ENCODE peak calls at places on chromosomes 7 and 10, in five cellular contexts. T is spleen, Z is SK-N-MC, G is GM12891, F is K562. W is an unnamed sample.
A peak's percentile ranks its signal among the peaks of the same experiment; 100 is the strongest.

GRCh38 chr10:24963646-24964045 is 11.2 kb upstream of the PRTFDC1 start:
- DNase-seq in T (no peak), Z (no peak), G (no peak), F (no peak), W (no peak)

GRCh38 chr10:86693721-86694369 is 25.5 kb downstream of the LDB3 start:
- DNase-seq in T (no peak), Z (no peak), G (peak; percentile 56), F (peak; percentile 62), W (peak; percentile 63)

GRCh38 chr7:151925446-151926335 is 30.6 kb upstream of the GALNTL5 start:
- DNase-seq in T (peak; percentile 81), Z (no peak), G (no peak), F (peak; percentile 36), W (peak; percentile 79)

GRCh38 chr7:33143996-33144718 is 14.8 kb downstream of the BBS9 start:
- DNase-seq in T (no peak), Z (no peak), G (no peak), F (no peak), W (no peak)

GRCh38 chr10:103871006-103871405 is 15.6 kb upstream of the SH3PXD2A start:
- DNase-seq in T (no peak), Z (no peak), G (no peak), F (no peak), W (no peak)

GRCh38 chr7:110529175-110529574 is 561.8 kb upstream of the LRRN3 start:
- DNase-seq in T (no peak), Z (no peak), G (no peak), F (no peak), W (no peak)

GRCh38 chr7:51647931-51648351 is 331.3 kb upstream of the COBL start:
- DNase-seq in T (no peak), Z (no peak), G (no peak), F (no peak), W (peak; percentile 63)

GRCh38 chr7:85396676-85397075 is 209.8 kb upstream of the SEMA3D start:
- DNase-seq in T (no peak), Z (no peak), G (no peak), F (no peak), W (no peak)

GRCh38 chr10:99779335-99779734 is 3.1 kb upstream of the ABCC2 start:
- DNase-seq in T (no peak), Z (no peak), G (no peak), F (no peak), W (no peak)

GRCh38 chr7:151626422-151627115 is 106.9 kb upstream of the RHEB start:
- DNase-seq in T (no peak), Z (no peak), G (no peak), F (no peak), W (peak; percentile 61)

GRCh38 chr7:138338361-138338760 is 121.7 kb upstream of the TRIM24 start:
- DNase-seq in T (no peak), Z (no peak), G (no peak), F (no peak), W (peak; percentile 77)

GRCh38 chr7:72183835-72184234 is 228.3 kb downstream of the CALN1 start:
- DNase-seq in T (no peak), Z (no peak), G (no peak), F (peak; percentile 19), W (no peak)

GRCh38 chr7:85160223-85160622 is 26.6 kb downstream of the SEMA3D start:
- DNase-seq in T (no peak), Z (no peak), G (no peak), F (no peak), W (no peak)

GRCh38 chr10:124711145-124711544 is 33.0 kb downstream of the FAM53B start:
- DNase-seq in T (no peak), Z (no peak), G (no peak), F (peak; percentile 51), W (no peak)

GRCh38 chr7:31692451-31692850 is 5.4 kb downstream of the PPP1R17 start:
- DNase-seq in T (no peak), Z (no peak), G (no peak), F (no peak), W (no peak)

GRCh38 chr10:43940898-43941777 is 292.5 kb upstream of the ZNF32 start:
- DNase-seq in T (peak; percentile 42), Z (no peak), G (no peak), F (no peak), W (no peak)

GRCh38 chr7:3194501-3195141 is 106.4 kb upstream of the SDK1 start:
- DNase-seq in T (peak; percentile 16), Z (no peak), G (no peak), F (no peak), W (no peak)

GRCh38 chr10:8402469-8403074 is 348.1 kb downstream of the GATA3 start:
- DNase-seq in T (no peak), Z (no peak), G (no peak), F (no peak), W (no peak)

GRCh38 chr10:132994371-132994796 is 52.0 kb upstream of the CFAP46 start:
- DNase-seq in T (no peak), Z (peak; percentile 14), G (no peak), F (no peak), W (no peak)

GRCh38 chr10:47264797-47265281 is 35.2 kb upstream of the GDF10 start:
- DNase-seq in T (no peak), Z (no peak), G (no peak), F (no peak), W (no peak)

GRCh38 chr10:133421336-133422222 is 2.8 kb downstream of the SPRN start:
- DNase-seq in T (peak; percentile 74), Z (no peak), G (no peak), F (no peak), W (no peak)

GRCh38 chr10:125265579-125265955 is 105.2 kb upstream of the CTBP2 start:
- DNase-seq in T (no peak), Z (no peak), G (no peak), F (no peak), W (no peak)

GRCh38 chr10:73413108-73413527 is 740 bp downstream of the ANXA7 start:
- DNase-seq in T (no peak), Z (no peak), G (peak; percentile 39), F (peak; percentile 58), W (peak; percentile 38)

GRCh38 chr7:54215424-54215823 is 326.8 kb upstream of the VSTM2A start:
- DNase-seq in T (no peak), Z (no peak), G (no peak), F (no peak), W (no peak)

GRCh38 chr7:128221929-128222403 is 19.1 kb upstream of the LEP start:
- DNase-seq in T (no peak), Z (no peak), G (no peak), F (peak; percentile 69), W (no peak)

DNA sequence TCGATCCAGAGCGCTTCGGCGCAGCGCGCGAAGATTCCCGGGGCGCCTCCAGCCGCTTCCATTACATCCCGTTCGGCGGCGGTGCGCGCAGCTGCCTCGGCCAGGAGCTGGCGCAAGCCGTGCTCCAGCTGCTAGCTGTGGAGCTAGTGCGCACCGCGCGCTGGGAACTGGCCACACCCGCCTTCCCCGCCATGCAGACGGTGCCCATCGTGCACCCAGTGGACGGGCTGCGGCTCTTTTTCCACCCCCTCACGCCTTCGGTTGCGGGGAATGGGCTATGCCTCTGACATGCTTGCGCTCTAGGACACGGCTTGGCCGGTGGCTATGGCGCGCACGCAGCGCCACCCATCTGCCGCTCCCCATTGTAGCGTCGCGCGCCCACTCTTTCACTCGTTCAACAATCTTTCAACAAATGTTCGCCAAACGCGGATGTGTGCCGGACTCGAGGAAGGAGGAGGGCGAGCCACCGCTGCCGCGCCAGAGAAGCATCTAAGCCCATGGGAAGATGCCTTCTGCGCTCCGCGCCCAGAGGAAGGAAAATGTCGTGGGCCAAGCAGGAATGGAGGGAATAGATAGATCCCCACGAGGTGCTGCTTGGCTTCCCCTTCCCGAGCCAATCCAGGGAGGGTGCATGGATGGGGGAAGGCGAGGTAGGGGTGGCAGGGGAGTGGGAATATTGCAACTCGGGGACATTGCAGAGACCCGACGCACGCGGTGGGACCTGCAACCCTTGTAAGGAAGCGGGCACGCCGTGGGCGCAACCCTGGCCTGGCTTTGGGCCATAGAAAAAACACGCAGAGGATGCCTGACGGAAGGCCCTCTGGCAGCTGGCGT is 5.1 kb upstream of the CYP26A1 start:
- DNase-seq in T (no peak), Z (no peak), G (no peak), F (no peak), W (no peak)
- TF ChIP-seq POLR2AphosphoS5 in T (no peak), Z (no peak), G (no peak), F (no peak), W (no peak)

DNA sequence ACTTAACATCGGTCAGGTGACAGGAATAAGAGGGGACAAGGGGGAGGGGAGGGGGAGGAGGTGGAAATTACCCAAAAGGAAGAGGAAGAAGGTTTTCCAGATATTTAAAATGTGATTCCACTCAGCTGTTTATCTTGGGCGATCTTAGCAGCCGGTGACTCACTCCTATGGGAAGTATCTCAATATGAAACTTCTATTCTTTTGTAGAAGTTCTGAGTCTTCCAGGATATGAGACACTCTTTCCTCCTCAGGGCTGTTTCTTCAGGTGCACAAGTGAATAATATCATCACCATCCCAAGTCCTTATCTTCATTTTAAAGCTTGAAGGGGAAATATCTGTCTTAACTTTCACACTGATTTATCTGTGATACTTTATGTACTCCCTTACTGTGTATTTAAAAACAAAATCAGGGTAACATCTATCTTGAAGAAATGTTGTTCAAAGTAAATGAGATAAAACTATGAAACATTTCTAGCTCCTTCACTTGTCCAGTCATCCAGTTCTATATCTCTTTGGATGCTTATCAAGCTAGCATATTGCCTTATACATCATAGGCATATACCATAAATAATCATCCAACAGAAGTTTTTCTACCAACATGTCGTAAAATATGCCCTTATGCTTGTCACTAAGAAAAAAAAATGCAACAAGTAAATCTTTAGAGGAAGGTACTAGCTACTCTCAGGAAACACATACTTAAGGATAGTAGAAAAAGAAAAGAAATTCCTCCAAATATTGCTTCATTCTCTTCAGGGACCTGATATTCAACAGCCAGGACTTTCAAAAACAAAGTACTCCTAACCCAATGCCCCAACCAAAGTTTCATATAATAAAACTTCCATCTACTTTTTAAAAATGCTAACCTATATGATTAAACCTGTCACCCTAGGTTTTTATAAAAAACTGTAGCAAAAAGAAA is 13.7 kb downstream of the DOCK4 start:
- DNase-seq in T (no peak), Z (no peak), G (no peak), F (no peak), W (no peak)
- TF ChIP-seq POLR2AphosphoS5 in T (no peak), Z (no peak), G (no peak), F (no peak), W (no peak)

DNA sequence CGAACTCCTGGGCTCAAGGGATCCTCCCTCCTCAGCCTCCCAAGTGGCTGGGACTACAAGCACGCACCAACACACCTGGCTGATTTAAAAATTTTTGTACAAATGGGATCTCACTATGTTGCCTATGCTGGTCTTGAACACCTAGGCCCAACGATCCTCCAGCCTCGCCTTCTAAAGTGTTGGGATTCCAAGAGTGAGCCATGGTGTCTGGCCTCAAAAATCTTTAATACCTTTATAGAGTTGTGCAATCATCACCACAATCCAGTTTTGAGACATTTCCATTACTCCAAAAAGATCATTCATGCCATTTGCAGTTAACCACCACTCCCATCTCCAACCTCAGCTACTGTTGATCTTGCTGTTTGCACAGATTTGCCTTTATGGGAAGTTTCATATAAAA is 165.4 kb downstream of the LYZL1 start:
- DNase-seq in T (no peak), Z (no peak), G (no peak), F (no peak), W (no peak)
- TF ChIP-seq POLR2AphosphoS5 in T (no peak), Z (no peak), G (no peak), F (no peak), W (no peak)

DNA sequence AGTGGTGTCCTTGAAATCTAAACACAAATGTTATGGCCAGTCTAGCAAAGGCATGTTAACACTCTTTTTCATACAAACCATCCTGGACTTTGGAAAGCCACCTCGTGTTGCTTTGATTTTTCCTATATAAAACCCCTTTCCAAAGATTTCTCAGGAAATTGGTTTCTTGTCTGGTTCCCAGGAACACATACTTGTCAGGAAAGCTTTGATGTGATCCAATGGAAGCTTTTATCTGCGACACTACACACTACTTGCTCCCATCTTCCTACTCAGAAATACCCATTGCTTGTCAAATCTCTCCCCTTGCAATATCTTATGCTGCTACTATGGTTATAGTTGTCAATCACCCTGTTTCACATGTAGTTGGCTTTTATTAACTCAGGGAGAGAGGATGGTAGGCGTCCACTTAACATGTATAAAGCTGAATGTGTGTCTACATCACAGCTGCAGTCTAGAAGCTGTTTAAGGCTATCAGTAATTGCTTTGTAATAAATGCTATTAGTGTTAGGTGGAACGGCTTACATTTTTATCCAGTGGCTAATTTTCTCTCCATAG is 189.6 kb downstream of the GPAM start:
- DNase-seq in T (no peak), Z (no peak), G (no peak), F (no peak), W (no peak)
- TF ChIP-seq POLR2AphosphoS5 in T (no peak), Z (no peak), G (no peak), F (no peak), W (no peak)

W was measured in stomach.